ENCODE peak calls at places on chromosomes 12 and 14, in five cellular contexts. Y is activated gamma-delta T cell; X is fibroblast of mammary gland; E is HS-5; N is stimulated activated CD4-positive, alpha-beta T cell treated with anti-CD3 and anti-CD28 coated beads, TNF-alpha, amount 100 ng/mL, for 48 hours. I is an unnamed sample.

GRCh38 chr12:10307630-10308029 is at the start of gene KLRD1:
- DNase-seq in Y (no peak), X (peak), E (no peak), N (no peak), I (no peak)

GRCh38 chr14:79334272-79334671 is 877.0 kb downstream of the DIO2 start:
- DNase-seq in Y (no peak), X (no peak), E (no peak), N (no peak), I (no peak)

GRCh38 chr14:31825459-31825858 is 251.6 kb upstream of the ARHGAP5 start:
- DNase-seq in Y (no peak), X (no peak), E (no peak), N (no peak), I (no peak)

GRCh38 chr12:55658635-55659391 is 22.1 kb downstream of the OR10P1 start:
- DNase-seq in Y (no peak), X (peak), E (no peak), N (no peak), I (no peak)

GRCh38 chr14:24310666-24311604 is at the start of gene LTB4R:
- DNase-seq in Y (peak), X (peak), E (no peak), N (peak), I (peak)

GRCh38 chr14:96056509-96057422 is 17.6 kb downstream of the C14orf132 start:
- DNase-seq in Y (no peak), X (no peak), E (no peak), N (no peak), I (no peak)

GRCh38 chr14:20797159-20797558 is 5.5 kb downstream of the RNASE1 start:
- DNase-seq in Y (no peak), X (no peak), E (no peak), N (no peak), I (no peak)

GRCh38 chr14:85528080-85528881 is 1.7 kb upstream of the FLRT2 start:
- DNase-seq in Y (no peak), X (peak), E (peak), N (no peak), I (peak)

GRCh38 chr12:11981174-11981733 is 89.5 kb upstream of the BCL2L14 start:
- DNase-seq in Y (no peak), X (peak), E (peak), N (peak), I (peak)

GRCh38 chr14:30882431-30882830 is 8.1 kb downstream of the COCH start:
- DNase-seq in Y (no peak), X (no peak), E (peak), N (no peak), I (no peak)

GRCh38 chr14:60616326-60617044 is 32.8 kb downstream of the SIX1 start:
- DNase-seq in Y (no peak), X (no peak), E (no peak), N (no peak), I (no peak)

GRCh38 chr12:107092669-107093546 is 441 bp downstream of the CRY1 start:
- DNase-seq in Y (peak), X (peak), E (no peak), N (peak), I (peak)

GRCh38 chr14:79585845-79586244 is 625.5 kb downstream of the DIO2 start:
- DNase-seq in Y (no peak), X (no peak), E (peak), N (no peak), I (peak)

GRCh38 chr12:54421873-54422250 is 2.8 kb upstream of the ITGA5 start:
- DNase-seq in Y (no peak), X (no peak), E (no peak), N (no peak), I (peak)

GRCh38 chr12:52141306-52141705 is 50.5 kb downstream of the KRT80 start:
- DNase-seq in Y (no peak), X (no peak), E (no peak), N (no peak), I (peak)

GRCh38 chr12:114864688-114865685 is 181.0 kb upstream of the TBX3 start:
- DNase-seq in Y (no peak), X (no peak), E (no peak), N (no peak), I (no peak)

GRCh38 chr12:96112733-96113132 is 77.3 kb upstream of the LTA4H start:
- DNase-seq in Y (no peak), X (no peak), E (no peak), N (no peak), I (no peak)

GRCh38 chr14:91177797-91178147 is 63.9 kb downstream of the DGLUCY start:
- DNase-seq in Y (no peak), X (no peak), E (no peak), N (no peak), I (no peak)

GRCh38 chr12:125145196-125145595 is 80.0 kb downstream of the AACS start:
- DNase-seq in Y (no peak), X (peak), E (no peak), N (no peak), I (no peak)

GRCh38 chr14:99758121-99758871 is 34.9 kb upstream of the EML1 start:
- DNase-seq in Y (no peak), X (peak), E (peak), N (no peak), I (peak)

GRCh38 chr12:11545438-11546330 is 103.8 kb upstream of the ETV6 start:
- DNase-seq in Y (no peak), X (no peak), E (no peak), N (peak), I (peak)

GRCh38 chr12:64612843-64613242 is 2.5 kb downstream of the RASSF3 start:
- DNase-seq in Y (no peak), X (no peak), E (no peak), N (no peak), I (no peak)

GRCh38 chr12:119432935-119433334 is 98.4 kb downstream of the CCDC60 start:
- DNase-seq in Y (no peak), X (no peak), E (no peak), N (no peak), I (no peak)

GRCh38 chr12:53227341-53227740 is 4.7 kb downstream of the RARG start:
- DNase-seq in Y (no peak), X (no peak), E (no peak), N (no peak), I (no peak)

GRCh38 chr12:119249441-119249840 is 70.7 kb downstream of the HSPB8 start:
- DNase-seq in Y (no peak), X (no peak), E (no peak), N (no peak), I (no peak)

GRCh38 chr14:94423465-94424056 is 29.0 kb downstream of the SERPINA11 start:
- DNase-seq in Y (no peak), X (peak), E (peak), N (peak), I (peak)

GRCh38 chr14:75911883-75912282 is 69.9 kb downstream of the TGFB3 start:
- DNase-seq in Y (no peak), X (peak), E (no peak), N (no peak), I (no peak)

GRCh38 chr14:55731881-55732498 is 152.0 kb downstream of the KTN1 start:
- DNase-seq in Y (no peak), X (peak), E (no peak), N (peak), I (peak)